ENCODE peak calls at places on chromosomes 13 and 19, in five cellular contexts. S, X, G, M and K are unnamed samples.

GRCh38 chr13:112879283-112879833 is 89.7 kb upstream of the MCF2L start:
- DNase-seq in X (no peak), S (no peak), G (no peak), M (peak), K (no peak)

GRCh38 chr13:100491164-100491847 is 97.3 kb downstream of the GGACT start:
- DNase-seq in G (peak), M (peak), S (no peak), X (no peak), K (peak)

GRCh38 chr13:113613789-113614379 is 29.3 kb downstream of the TFDP1 start:
- DNase-seq in G (no peak), X (no peak), S (no peak), M (no peak), K (no peak)

GRCh38 chr13:80227645-80228044 is 113.3 kb downstream of the SPRY2 start:
- DNase-seq in G (no peak), S (no peak), M (no peak), X (no peak), K (no peak)

GRCh38 chr13:114105351-114106225 is 26.8 kb downstream of the RASA3 start:
- DNase-seq in X (no peak), S (no peak), G (peak), M (no peak), K (peak)

GRCh38 chr13:38384171-38384570 is 34.5 kb downstream of the UFM1 start:
- DNase-seq in S (no peak), X (no peak), G (no peak), M (no peak), K (no peak)

GRCh38 chr19:2575734-2576481 is 100.0 kb downstream of the GADD45B start:
- DNase-seq in M (no peak), S (peak), G (peak), X (no peak), K (peak)

GRCh38 chr13:111909971-111910671 is 156.8 kb upstream of the SOX1 start:
- DNase-seq in M (no peak), G (no peak), S (no peak), X (no peak), K (no peak)

GRCh38 chr13:91105270-91105669 is 242.2 kb upstream of the MIR17HG start:
- DNase-seq in G (no peak), S (no peak), X (no peak), M (no peak), K (no peak)

GRCh38 chr19:4171676-4172075 is 10.7 kb downstream of the SIRT6 start:
- DNase-seq in X (no peak), S (no peak), G (no peak), M (no peak), K (no peak)
- TF ChIP-seq CTCF in X (no peak), S (no peak), G (no peak), M (no peak), K (no peak)

GRCh38 chr13:73767747-73768315 is 366.4 kb downstream of the KLF12 start:
- DNase-seq in X (peak), G (no peak), S (no peak), M (no peak), K (no peak)
- TF ChIP-seq CTCF in X (peak), G (no peak), S (no peak), M (peak), K (no peak)

GRCh38 chr19:19095691-19096090 is 31.9 kb downstream of the SLC25A42 start:
- DNase-seq in S (no peak), M (no peak), G (no peak), X (no peak), K (no peak)

GRCh38 chr19:19098084-19098702 is 34.4 kb downstream of the SLC25A42 start:
- DNase-seq in M (no peak), X (no peak), G (no peak), S (no peak), K (no peak)

GRCh38 chr19:19094513-19094912 is 30.7 kb downstream of the SLC25A42 start:
- DNase-seq in G (no peak), M (no peak), X (no peak), S (no peak), K (no peak)

GRCh38 chr19:19098703-19099632 is 35.2 kb downstream of the SLC25A42 start:
- DNase-seq in X (no peak), S (no peak), G (no peak), M (no peak), K (peak)

DNA sequence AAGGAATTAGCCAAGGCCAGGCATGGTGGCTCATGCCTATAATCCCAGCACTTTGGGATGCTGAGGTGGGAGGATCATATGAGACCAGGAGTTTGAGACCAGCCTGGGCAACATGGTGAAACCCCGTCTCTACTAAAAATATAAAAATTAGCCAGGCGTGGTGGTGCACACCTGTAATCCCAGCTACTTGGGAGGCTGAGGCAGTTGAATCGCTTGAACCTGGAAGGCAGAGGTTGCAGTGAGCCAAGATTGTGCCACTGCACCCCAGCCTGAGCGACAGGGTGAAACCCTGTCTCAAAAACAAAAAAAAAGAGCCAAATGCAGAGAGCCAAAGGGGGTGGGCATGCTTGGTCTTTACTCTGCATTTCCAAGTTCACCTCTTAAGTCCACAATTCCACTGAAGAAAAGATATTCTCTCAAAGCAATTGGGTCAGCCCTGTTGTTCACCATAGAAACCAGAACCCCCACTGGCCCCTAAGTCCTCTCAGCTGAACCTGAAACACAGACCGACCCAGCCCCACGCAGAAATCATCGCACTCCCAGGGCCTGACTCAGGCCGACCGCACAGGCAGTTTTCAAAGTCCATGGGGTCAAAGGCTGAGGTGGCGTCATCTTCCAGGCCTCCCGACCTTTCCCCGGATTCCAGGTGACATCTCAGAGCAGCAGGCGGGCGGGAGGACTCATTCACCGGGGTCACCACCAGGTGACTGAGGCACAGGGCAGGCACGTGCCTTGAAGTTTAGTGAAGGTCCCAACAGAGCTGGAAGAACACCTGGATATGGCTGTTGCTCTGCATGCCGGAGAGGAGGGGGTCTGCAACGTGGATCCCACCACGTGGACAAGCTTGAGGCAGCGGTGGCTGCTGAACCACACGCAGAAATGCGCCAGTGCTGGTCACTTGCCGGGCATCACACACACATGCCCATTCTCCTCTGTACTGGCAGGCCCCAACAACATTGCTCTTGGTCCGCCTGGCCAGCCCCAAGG is 33.1 kb downstream of the SLC25A42 start:
- DNase-seq in X (no peak), G (no peak), S (no peak), M (no peak), K (no peak)
- TF ChIP-seq CTCF in X (no peak), G (no peak), S (no peak), M (no peak), K (no peak)

GRCh38 chr13:46831588-46832194 is 34.7 kb upstream of the ESD start:
- DNase-seq in S (no peak), G (peak), X (peak), M (peak), K (peak)
- TF ChIP-seq CTCF in S (peak), G (peak), X (peak), M (peak), K (peak)

GRCh38 chr13:59263531-59263930 is 900.2 kb downstream of the DIAPH3 start:
- DNase-seq in X (no peak), S (no peak), M (no peak), G (no peak), K (no peak)

GRCh38 chr13:59266478-59267063 is 897.2 kb downstream of the DIAPH3 start:
- DNase-seq in G (no peak), S (no peak), X (no peak), M (no peak), K (no peak)

GRCh38 chr13:59259416-59260000 is 904.2 kb downstream of the DIAPH3 start:
- DNase-seq in S (no peak), M (no peak), X (no peak), G (no peak), K (no peak)

DNA sequence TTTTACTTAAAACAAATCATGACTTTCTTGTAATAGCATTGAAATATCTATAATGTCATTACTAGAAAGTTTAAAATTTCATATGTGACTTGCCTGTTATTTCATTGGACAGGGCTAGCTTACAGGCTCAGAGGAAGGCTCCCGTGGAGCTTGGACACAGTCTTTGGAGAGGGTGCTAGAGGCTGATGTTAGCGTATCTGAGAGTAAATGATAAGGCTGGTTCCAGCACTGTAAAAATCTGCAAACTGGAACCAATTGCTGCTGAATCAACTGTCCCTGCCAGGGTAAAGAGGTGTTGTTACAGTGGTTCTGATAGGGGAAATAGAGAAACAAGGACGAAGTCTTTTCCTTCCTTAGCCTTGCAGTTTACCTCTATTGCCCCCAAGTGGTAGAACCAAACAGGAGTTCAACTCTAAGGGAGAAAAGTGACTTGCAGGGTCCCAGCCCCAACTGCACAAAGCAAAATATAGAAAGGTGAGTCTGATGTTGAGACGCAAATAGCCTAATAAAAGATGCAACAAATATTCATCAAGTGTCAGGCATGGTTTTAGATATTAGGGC is 901.7 kb downstream of the DIAPH3 start:
- DNase-seq in G (no peak), X (no peak), S (no peak), M (no peak), K (no peak)
- TF ChIP-seq CTCF in G (no peak), X (no peak), S (no peak), M (no peak), K (no peak)